ENCODE peak calls at places on chromosomes 6 and 20, in eight cellular contexts. One of them, this sample, is unnamed.

GRCh38 chr6:104896914-104897313 is 37.2 kb upstream of the HACE1 start:
- DNase-seq in tibial artery: no peak
- DNase-seq in fibroblast of pulmonary artery: peak
- DNase-seq in cardiac fibroblast: no peak
- DNase-seq in tibial nerve: no peak
- DNase-seq in AG10803: no peak
- DNase-seq in endodermal cell: no peak
- DNase-seq in hepatocyte: no peak
- DNase-seq in this sample: no peak

GRCh38 chr6:157037165-157037564 is 260.0 kb downstream of the ARID1B start:
- DNase-seq in tibial artery: no peak
- DNase-seq in fibroblast of pulmonary artery: no peak
- DNase-seq in cardiac fibroblast: no peak
- DNase-seq in tibial nerve: no peak
- DNase-seq in AG10803: no peak
- DNase-seq in endodermal cell: no peak
- DNase-seq in hepatocyte: peak
- DNase-seq in this sample: no peak

GRCh38 chr6:124970243-124970642 is 8.0 kb downstream of the RNF217 start:
- DNase-seq in tibial artery: no peak
- DNase-seq in fibroblast of pulmonary artery: no peak
- DNase-seq in cardiac fibroblast: no peak
- DNase-seq in tibial nerve: no peak
- DNase-seq in AG10803: peak
- DNase-seq in endodermal cell: no peak
- DNase-seq in hepatocyte: no peak
- DNase-seq in this sample: no peak

GRCh38 chr20:43583982-43584432 is 6.7 kb upstream of the IFT52 start:
- DNase-seq in tibial artery: peak
- DNase-seq in fibroblast of pulmonary artery: peak
- DNase-seq in cardiac fibroblast: peak
- DNase-seq in tibial nerve: peak
- DNase-seq in AG10803: peak
- DNase-seq in endodermal cell: no peak
- DNase-seq in hepatocyte: peak
- DNase-seq in this sample: peak

GRCh38 chr20:45500022-45500421 is 15.4 kb downstream of the SPINT3 start:
- DNase-seq in tibial artery: no peak
- DNase-seq in fibroblast of pulmonary artery: no peak
- DNase-seq in cardiac fibroblast: no peak
- DNase-seq in tibial nerve: no peak
- DNase-seq in AG10803: no peak
- DNase-seq in endodermal cell: no peak
- DNase-seq in hepatocyte: no peak
- DNase-seq in this sample: no peak

GRCh38 chr6:15406452-15406851 is 160.6 kb downstream of the JARID2 start:
- DNase-seq in tibial artery: no peak
- DNase-seq in fibroblast of pulmonary artery: no peak
- DNase-seq in cardiac fibroblast: no peak
- DNase-seq in tibial nerve: no peak
- DNase-seq in AG10803: no peak
- DNase-seq in endodermal cell: no peak
- DNase-seq in hepatocyte: no peak
- DNase-seq in this sample: no peak

GRCh38 chr6:112172540-112172939 is 81.8 kb downstream of the LAMA4 start:
- DNase-seq in tibial artery: no peak
- DNase-seq in fibroblast of pulmonary artery: peak
- DNase-seq in cardiac fibroblast: peak
- DNase-seq in tibial nerve: no peak
- DNase-seq in AG10803: no peak
- DNase-seq in endodermal cell: no peak
- DNase-seq in hepatocyte: no peak
- DNase-seq in this sample: no peak

GRCh38 chr6:119858901-119859300 is 509.3 kb upstream of the MAN1A1 start:
- DNase-seq in tibial artery: no peak
- DNase-seq in fibroblast of pulmonary artery: no peak
- DNase-seq in cardiac fibroblast: no peak
- DNase-seq in tibial nerve: no peak
- DNase-seq in AG10803: peak
- DNase-seq in endodermal cell: no peak
- DNase-seq in hepatocyte: no peak
- DNase-seq in this sample: no peak

GRCh38 chr20:17593902-17594301 is 24.0 kb downstream of the DSTN start:
- DNase-seq in tibial artery: no peak
- DNase-seq in fibroblast of pulmonary artery: no peak
- DNase-seq in cardiac fibroblast: no peak
- DNase-seq in tibial nerve: no peak
- DNase-seq in AG10803: no peak
- DNase-seq in endodermal cell: no peak
- DNase-seq in hepatocyte: no peak
- DNase-seq in this sample: no peak

GRCh38 chr20:17589161-17589834 is 19.4 kb downstream of the DSTN start:
- DNase-seq in tibial artery: no peak
- DNase-seq in fibroblast of pulmonary artery: no peak
- DNase-seq in cardiac fibroblast: no peak
- DNase-seq in tibial nerve: no peak
- DNase-seq in AG10803: peak
- DNase-seq in endodermal cell: no peak
- DNase-seq in hepatocyte: no peak
- DNase-seq in this sample: no peak

GRCh38 chr20:17587831-17588230 is 18.0 kb downstream of the DSTN start:
- DNase-seq in tibial artery: no peak
- DNase-seq in fibroblast of pulmonary artery: no peak
- DNase-seq in cardiac fibroblast: no peak
- DNase-seq in tibial nerve: no peak
- DNase-seq in AG10803: no peak
- DNase-seq in endodermal cell: no peak
- DNase-seq in hepatocyte: no peak
- DNase-seq in this sample: no peak

GRCh38 chr20:17587148-17587547 is 17.3 kb downstream of the DSTN start:
- DNase-seq in tibial artery: no peak
- DNase-seq in fibroblast of pulmonary artery: no peak
- DNase-seq in cardiac fibroblast: no peak
- DNase-seq in tibial nerve: no peak
- DNase-seq in AG10803: no peak
- DNase-seq in endodermal cell: no peak
- DNase-seq in hepatocyte: no peak
- DNase-seq in this sample: no peak

GRCh38 chr20:17590245-17590644 is 20.4 kb downstream of the DSTN start:
- DNase-seq in tibial artery: no peak
- DNase-seq in fibroblast of pulmonary artery: no peak
- DNase-seq in cardiac fibroblast: no peak
- DNase-seq in tibial nerve: no peak
- DNase-seq in AG10803: no peak
- DNase-seq in endodermal cell: no peak
- DNase-seq in hepatocyte: no peak
- DNase-seq in this sample: no peak
- H3K4me3 ChIP-seq in tibial artery: peak
- H3K4me3 ChIP-seq in fibroblast of pulmonary artery: no peak
- H3K4me3 ChIP-seq in cardiac fibroblast: no peak
- H3K4me3 ChIP-seq in tibial nerve: no peak
- H3K4me3 ChIP-seq in AG10803: no peak
- H3K4me3 ChIP-seq in endodermal cell: no peak
- H3K4me3 ChIP-seq in hepatocyte: no peak
- H3K4me3 ChIP-seq in this sample: no peak

GRCh38 chr20:31663524-31663837 is 25.8 kb downstream of the COX4I2 start:
- DNase-seq in tibial artery: no peak
- DNase-seq in fibroblast of pulmonary artery: no peak
- DNase-seq in cardiac fibroblast: no peak
- DNase-seq in tibial nerve: no peak
- DNase-seq in AG10803: no peak
- DNase-seq in endodermal cell: no peak
- DNase-seq in hepatocyte: no peak
- DNase-seq in this sample: no peak

GRCh38 chr20:31665753-31666152 is 28.0 kb downstream of the COX4I2 start:
- DNase-seq in tibial artery: no peak
- DNase-seq in fibroblast of pulmonary artery: no peak
- DNase-seq in cardiac fibroblast: no peak
- DNase-seq in tibial nerve: no peak
- DNase-seq in AG10803: no peak
- DNase-seq in endodermal cell: no peak
- DNase-seq in hepatocyte: no peak
- DNase-seq in this sample: no peak

GRCh38 chr20:31663838-31664695 is 26.4 kb downstream of the COX4I2 start:
- DNase-seq in tibial artery: no peak
- DNase-seq in fibroblast of pulmonary artery: no peak
- DNase-seq in cardiac fibroblast: no peak
- DNase-seq in tibial nerve: no peak
- DNase-seq in AG10803: no peak
- DNase-seq in endodermal cell: peak
- DNase-seq in hepatocyte: peak
- DNase-seq in this sample: no peak

GRCh38 chr20:31666258-31667042 is 28.7 kb downstream of the COX4I2 start:
- DNase-seq in tibial artery: peak
- DNase-seq in fibroblast of pulmonary artery: no peak
- DNase-seq in cardiac fibroblast: no peak
- DNase-seq in tibial nerve: peak
- DNase-seq in AG10803: no peak
- DNase-seq in endodermal cell: peak
- DNase-seq in hepatocyte: no peak
- DNase-seq in this sample: peak

DNA sequence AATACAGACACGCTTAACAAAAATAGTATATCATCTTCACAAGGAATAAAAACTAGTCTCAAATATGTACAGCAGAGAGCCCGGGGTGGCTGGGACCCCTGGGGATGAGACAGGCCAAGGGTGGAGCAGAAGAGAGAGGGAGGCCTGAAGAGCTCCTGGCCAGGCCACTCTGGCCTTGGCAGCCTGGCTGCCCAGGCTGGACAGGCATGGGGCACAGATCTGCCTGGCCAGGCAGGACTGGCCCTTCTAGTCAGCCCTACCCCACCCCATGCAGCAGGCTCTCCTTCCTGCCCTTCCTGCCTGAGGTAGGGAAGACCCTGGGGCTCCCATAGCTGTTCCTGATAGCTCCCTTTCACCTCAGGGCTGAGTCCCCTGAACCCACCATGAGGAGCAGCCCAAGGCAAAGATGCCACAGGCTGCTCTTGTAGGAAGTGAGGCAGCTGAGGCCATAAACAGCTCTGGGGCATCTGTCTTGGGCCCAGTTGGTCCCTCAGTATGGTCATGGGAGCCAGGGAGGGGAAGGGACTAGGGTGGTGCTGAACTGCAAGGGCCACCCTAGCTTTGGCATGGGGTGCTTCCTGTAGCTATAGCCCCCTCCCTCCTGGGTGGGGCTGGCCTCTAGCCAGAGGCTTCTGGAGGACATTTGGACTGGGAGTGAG is 27.1 kb downstream of the COX4I2 start:
- DNase-seq in tibial artery: peak
- DNase-seq in fibroblast of pulmonary artery: no peak
- DNase-seq in cardiac fibroblast: no peak
- DNase-seq in tibial nerve: no peak
- DNase-seq in AG10803: no peak
- DNase-seq in endodermal cell: no peak
- DNase-seq in hepatocyte: no peak
- DNase-seq in this sample: no peak
- TF ChIP-seq CTCF in tibial artery: no peak
- TF ChIP-seq CTCF in fibroblast of pulmonary artery: no peak
- TF ChIP-seq CTCF in cardiac fibroblast: no peak
- TF ChIP-seq CTCF in tibial nerve: no peak
- TF ChIP-seq CTCF in AG10803: no peak
- TF ChIP-seq CTCF in endodermal cell: no peak
- TF ChIP-seq CTCF in hepatocyte: no peak
- TF ChIP-seq CTCF in this sample: no peak

DNA sequence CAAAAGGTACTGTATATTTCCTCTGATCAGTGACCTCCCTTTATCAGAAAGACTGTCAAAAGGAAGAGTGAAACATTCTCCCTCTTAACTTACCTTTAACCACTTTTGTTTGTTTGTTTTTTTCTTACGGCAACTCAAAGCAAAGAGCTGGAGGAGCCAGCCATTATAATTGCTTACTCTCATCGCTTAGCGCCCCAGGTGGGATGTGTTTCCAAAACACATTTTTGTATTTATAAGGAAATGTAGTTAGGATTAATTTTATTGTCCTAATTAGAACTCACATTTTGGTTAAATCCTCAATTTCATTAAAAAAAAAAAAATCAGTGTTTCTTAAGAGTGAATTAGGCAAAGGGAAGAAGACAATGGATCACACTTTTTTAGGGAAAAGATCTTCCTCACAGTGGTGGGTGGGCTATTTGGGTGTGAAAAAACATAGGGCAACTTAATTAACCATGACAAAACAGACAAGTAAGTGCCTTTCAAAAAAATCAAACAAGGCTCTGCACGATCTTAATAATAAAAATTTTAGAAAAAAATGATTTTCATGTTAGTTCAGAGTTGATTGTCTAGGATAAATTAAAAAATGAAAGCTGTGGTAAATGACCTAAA is 1.2 kb upstream of the PHACTR2 start:
- DNase-seq in tibial artery: no peak
- DNase-seq in fibroblast of pulmonary artery: no peak
- DNase-seq in cardiac fibroblast: no peak
- DNase-seq in tibial nerve: no peak
- DNase-seq in AG10803: no peak
- DNase-seq in endodermal cell: peak
- DNase-seq in hepatocyte: no peak
- DNase-seq in this sample: no peak
- H3K4me3 ChIP-seq in tibial artery: no peak
- H3K4me3 ChIP-seq in fibroblast of pulmonary artery: no peak
- H3K4me3 ChIP-seq in cardiac fibroblast: no peak
- H3K4me3 ChIP-seq in tibial nerve: no peak
- H3K4me3 ChIP-seq in AG10803: no peak
- H3K4me3 ChIP-seq in endodermal cell: peak
- H3K4me3 ChIP-seq in hepatocyte: no peak
- H3K4me3 ChIP-seq in this sample: no peak

GRCh38 chr6:165726915-165727314 is 63.9 kb upstream of the PDE10A start:
- DNase-seq in tibial artery: no peak
- DNase-seq in fibroblast of pulmonary artery: peak
- DNase-seq in cardiac fibroblast: no peak
- DNase-seq in tibial nerve: no peak
- DNase-seq in AG10803: no peak
- DNase-seq in endodermal cell: no peak
- DNase-seq in hepatocyte: no peak
- DNase-seq in this sample: peak

GRCh38 chr6:165726290-165726875 is 63.3 kb upstream of the PDE10A start:
- DNase-seq in tibial artery: no peak
- DNase-seq in fibroblast of pulmonary artery: no peak
- DNase-seq in cardiac fibroblast: no peak
- DNase-seq in tibial nerve: no peak
- DNase-seq in AG10803: no peak
- DNase-seq in endodermal cell: no peak
- DNase-seq in hepatocyte: no peak
- DNase-seq in this sample: no peak

GRCh38 chr6:165723326-165723725 is 60.3 kb upstream of the PDE10A start:
- DNase-seq in tibial artery: no peak
- DNase-seq in fibroblast of pulmonary artery: no peak
- DNase-seq in cardiac fibroblast: no peak
- DNase-seq in tibial nerve: no peak
- DNase-seq in AG10803: no peak
- DNase-seq in endodermal cell: no peak
- DNase-seq in hepatocyte: no peak
- DNase-seq in this sample: no peak

GRCh38 chr6:165728196-165728595 is 65.2 kb upstream of the PDE10A start:
- DNase-seq in tibial artery: no peak
- DNase-seq in fibroblast of pulmonary artery: peak
- DNase-seq in cardiac fibroblast: peak
- DNase-seq in tibial nerve: no peak
- DNase-seq in AG10803: no peak
- DNase-seq in endodermal cell: no peak
- DNase-seq in hepatocyte: no peak
- DNase-seq in this sample: no peak

DNA sequence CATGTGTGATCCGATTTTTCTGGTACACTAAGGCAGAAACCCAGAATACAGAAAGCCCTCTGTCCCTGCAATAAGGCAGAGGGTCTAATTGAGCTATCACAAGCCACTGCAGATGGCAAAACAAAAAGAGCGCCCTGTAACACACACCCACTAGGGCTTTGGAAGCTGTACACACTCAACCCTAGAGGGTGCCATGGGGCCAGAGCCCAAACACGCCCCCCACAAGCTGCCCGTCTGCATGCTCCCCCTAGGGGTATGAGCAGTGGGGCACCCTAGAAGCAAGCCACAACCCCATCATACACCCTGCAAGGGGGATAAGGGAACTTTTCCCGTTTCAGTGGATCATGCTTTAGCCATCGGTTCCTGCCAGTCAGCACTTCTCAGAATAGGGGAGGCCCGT is 62.2 kb upstream of the PDE10A start:
- DNase-seq in tibial artery: no peak
- DNase-seq in fibroblast of pulmonary artery: no peak
- DNase-seq in cardiac fibroblast: no peak
- DNase-seq in tibial nerve: no peak
- DNase-seq in AG10803: no peak
- DNase-seq in endodermal cell: no peak
- DNase-seq in hepatocyte: no peak
- DNase-seq in this sample: peak
- TF ChIP-seq CTCF in tibial artery: no peak
- TF ChIP-seq CTCF in fibroblast of pulmonary artery: no peak
- TF ChIP-seq CTCF in cardiac fibroblast: no peak
- TF ChIP-seq CTCF in tibial nerve: no peak
- TF ChIP-seq CTCF in AG10803: no peak
- TF ChIP-seq CTCF in endodermal cell: peak
- TF ChIP-seq CTCF in hepatocyte: no peak
- TF ChIP-seq CTCF in this sample: peak

This sample was measured in NB4.